ENCODE peak calls at places on chromosomes 3 and 15, in eight cellular contexts. A, I, B, Q, G, H, W and M are unnamed samples.

GRCh38 chr15:35040339-35041255 is 44.5 kb downstream of the NANOGP8 start:
- DNase-seq in W (no peak), H (no peak), G (no peak), B (no peak), I (no peak), A (no peak), Q (no peak), M (no peak)

GRCh38 chr3:116579843-116580242 is 129.7 kb upstream of the TUSC7 start:
- DNase-seq in I (no peak), W (no peak), A (peak), G (peak), H (peak), Q (peak), B (peak), M (no peak)

GRCh38 chr3:158789592-158789991 is 12.3 kb upstream of the MFSD1 start:
- DNase-seq in I (no peak), G (no peak), H (peak), A (no peak), W (no peak), B (no peak), Q (no peak), M (no peak)

GRCh38 chr15:64249406-64249805 is 86.6 kb upstream of the PPIB start:
- DNase-seq in W (no peak), H (no peak), A (no peak), G (no peak), B (no peak), I (no peak), Q (no peak), M (no peak)

GRCh38 chr3:11059090-11059798 is 66.7 kb downstream of the SLC6A1 start:
- DNase-seq in B (peak), W (no peak), G (peak), I (peak), Q (peak), A (peak), H (peak), M (peak)

GRCh38 chr15:67769468-67770097 is 55.7 kb upstream of the SKOR1 start:
- DNase-seq in I (no peak), H (no peak), Q (no peak), A (no peak), G (no peak), W (no peak), B (no peak), M (no peak)

GRCh38 chr15:93438310-93438709 is 349.3 kb upstream of the RGMA start:
- DNase-seq in I (no peak), W (no peak), B (no peak), G (no peak), A (no peak), H (no peak), Q (no peak), M (no peak)

GRCh38 chr3:182568756-182569155 is 224.5 kb upstream of the ATP11B start:
- DNase-seq in A (no peak), G (no peak), H (no peak), Q (no peak), B (no peak), W (no peak), I (no peak), M (no peak)

GRCh38 chr15:52858388-52859176 is 68.4 kb upstream of the ONECUT1 start:
- DNase-seq in H (no peak), W (no peak), I (no peak), A (no peak), G (peak), Q (peak), B (no peak), M (no peak)

GRCh38 chr3:186176382-186176990 is 67.6 kb upstream of the ETV5 start:
- DNase-seq in I (no peak), W (no peak), B (no peak), G (no peak), A (no peak), Q (no peak), H (peak), M (no peak)

GRCh38 chr15:64911317-64912186 is at the start of gene ANKDD1A:
- DNase-seq in I (no peak), G (peak), A (peak), B (peak), H (no peak), W (peak), Q (peak), M (peak)

GRCh38 chr3:122023335-122023734 is 1.3 kb upstream of the ILDR1 start:
- DNase-seq in A (no peak), Q (no peak), B (no peak), W (no peak), H (no peak), I (no peak), G (no peak), M (no peak)

GRCh38 chr3:122021037-122021436 is 1.0 kb downstream of the ILDR1 start:
- DNase-seq in W (no peak), B (no peak), I (no peak), H (no peak), A (no peak), G (no peak), Q (no peak), M (no peak)

GRCh38 chr3:122019493-122019892 is 2.6 kb downstream of the ILDR1 start:
- DNase-seq in I (no peak), Q (no peak), B (no peak), H (no peak), W (no peak), G (no peak), A (no peak), M (no peak)

GRCh38 chr3:122024800-122025199 is 2.8 kb upstream of the ILDR1 start:
- DNase-seq in A (no peak), Q (no peak), B (no peak), G (no peak), I (no peak), W (no peak), H (no peak), M (no peak)

GRCh38 chr3:122021811-122022401 is at the start of gene ILDR1:
- DNase-seq in Q (peak), A (no peak), I (no peak), G (peak), H (no peak), W (peak), B (peak), M (peak)
- TF ChIP-seq CTCF in Q (no peak), A (no peak), I (no peak), G (no peak), H (no peak), W (no peak), B (no peak), M (no peak)

DNA sequence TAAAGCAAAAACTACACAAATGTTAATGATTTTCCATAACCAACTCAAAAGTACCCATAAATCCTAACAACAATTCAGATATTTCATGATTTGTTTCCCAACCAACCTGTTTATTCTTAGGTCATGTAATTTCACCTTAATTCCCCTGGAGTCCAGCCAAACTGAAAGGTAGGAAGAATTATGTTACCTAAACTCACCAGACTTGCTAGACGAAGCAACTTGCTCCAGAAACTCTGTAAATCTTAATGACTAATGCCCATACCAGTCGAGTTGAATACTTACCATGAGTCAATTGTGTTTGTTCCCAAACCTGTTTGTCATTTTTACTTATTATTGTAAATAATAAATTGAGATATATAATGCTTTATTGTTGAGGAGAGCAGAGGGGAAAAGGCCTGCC is 1030.0 kb downstream of the TBL1XR1 start:
- DNase-seq in B (no peak), G (no peak), W (no peak), H (no peak), I (no peak), A (no peak), Q (no peak), M (no peak)
- TF ChIP-seq CTCF in B (no peak), G (no peak), W (no peak), H (no peak), I (no peak), A (no peak), Q (no peak), M (no peak)

GRCh38 chr3:130893240-130894129 is at the start of gene ATP2C1:
- DNase-seq in G (peak), W (peak), Q (peak), I (peak), B (peak), A (peak), H (peak), M (peak)
- TF ChIP-seq CTCF in G (peak), W (peak), Q (no peak), I (no peak), B (no peak), A (no peak), H (peak), M (no peak)

GRCh38 chr15:60627544-60627943 is 148.6 kb upstream of the ICE2 start:
- DNase-seq in W (no peak), Q (peak), A (no peak), I (no peak), G (no peak), B (no peak), H (no peak), M (no peak)
- TF ChIP-seq CTCF in W (no peak), Q (no peak), A (no peak), I (no peak), G (no peak), B (no peak), H (no peak), M (no peak)

GRCh38 chr3:38521391-38521987 is 25.3 kb downstream of the EXOG start:
- DNase-seq in G (peak), B (peak), I (peak), A (peak), H (peak), Q (peak), W (no peak), M (peak)

GRCh38 chr3:38522002-38522401 is 25.9 kb downstream of the EXOG start:
- DNase-seq in A (no peak), W (no peak), B (no peak), G (no peak), I (no peak), H (no peak), Q (no peak), M (no peak)

GRCh38 chr3:38519000-38519399 is 22.9 kb downstream of the EXOG start:
- DNase-seq in A (no peak), G (no peak), Q (no peak), I (no peak), B (no peak), W (no peak), H (no peak), M (no peak)

GRCh38 chr3:38516669-38517068 is 20.5 kb downstream of the EXOG start:
- DNase-seq in A (no peak), H (no peak), W (no peak), B (no peak), Q (no peak), I (no peak), G (no peak), M (no peak)

DNA sequence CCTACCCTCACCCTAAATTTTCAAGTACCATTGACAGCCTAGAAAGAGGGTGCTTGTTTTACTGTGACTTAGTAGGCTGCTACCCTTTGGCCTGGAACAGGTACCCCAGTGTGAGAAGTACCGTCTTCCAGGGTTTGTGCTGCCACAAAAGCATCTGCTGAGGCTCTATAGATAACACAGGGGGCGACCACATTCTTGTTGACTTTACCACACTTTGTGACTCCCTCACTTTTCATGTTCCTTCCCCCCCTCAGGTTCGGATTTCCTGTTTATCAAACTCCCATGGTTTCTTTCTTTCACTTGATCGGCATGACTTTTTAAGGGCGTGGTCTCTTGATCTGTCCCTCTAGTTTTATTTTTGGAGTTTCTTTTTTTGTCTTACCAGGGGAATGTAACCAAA is 23.5 kb downstream of the EXOG start:
- DNase-seq in A (peak), Q (no peak), W (no peak), I (no peak), B (no peak), H (no peak), G (no peak), M (no peak)
- TF ChIP-seq CTCF in A (no peak), Q (no peak), W (no peak), I (no peak), B (no peak), H (no peak), G (no peak), M (no peak)